ENCODE peak calls at places on chromosomes 13 and 19, in ten cellular contexts. Y, L, I, V, X, R, B, U, T and W are unnamed samples.
A peak's percentile ranks its signal among the peaks of the same experiment; 100 is the strongest.

GRCh38 chr13:110430391-110431338 is 123.6 kb downstream of the COL4A2 start:
- DNase-seq in Y (no peak), L (no peak), I (no peak), V (no peak), X (no peak), R (no peak), B (no peak), U (no peak), T (no peak), W (no peak)

GRCh38 chr13:26326562-26326961 is 72.6 kb downstream of the CDK8 start:
- DNase-seq in Y (no peak), L (no peak), I (no peak), V (no peak), X (no peak), R (no peak), B (no peak), U (no peak), T (no peak), W (no peak)

GRCh38 chr19:22882797-22883196 is 50.7 kb downstream of the ZNF723 start:
- DNase-seq in Y (no peak), L (no peak), I (peak; percentile 1), V (no peak), X (no peak), R (no peak), B (no peak), U (no peak), T (no peak), W (no peak)

GRCh38 chr19:16074488-16075365 is 1.6 kb upstream of the TPM4 start:
- DNase-seq in Y (no peak), L (no peak), I (no peak), V (no peak), X (no peak), R (no peak), B (no peak), U (no peak), T (no peak), W (no peak)

GRCh38 chr13:36428083-36428482 is 4.2 kb upstream of the CCNA1 start:
- DNase-seq in Y (no peak), L (no peak), I (no peak), V (no peak), X (no peak), R (no peak), B (no peak), U (no peak), T (no peak), W (no peak)

GRCh38 chr19:19528721-19529490 is at the start of gene YJEFN3:
- DNase-seq in Y (no peak), L (no peak), I (peak; percentile 30), V (no peak), X (no peak), R (peak; percentile 36), B (no peak), U (peak; percentile 80), T (no peak), W (no peak)

GRCh38 chr19:42155796-42156195 is 23.6 kb upstream of the POU2F2 start:
- DNase-seq in Y (no peak), L (no peak), I (no peak), V (no peak), X (no peak), R (no peak), B (no peak), U (no peak), T (no peak), W (no peak)

GRCh38 chr13:44573790-44574465 is 2.2 kb downstream of the TSC22D1 start:
- DNase-seq in Y (no peak), L (no peak), I (no peak), V (no peak), X (no peak), R (no peak), B (no peak), U (no peak), T (no peak), W (peak; percentile 19)

GRCh38 chr19:56015756-56016155 is 29.2 kb downstream of the NLRP5 start:
- DNase-seq in Y (no peak), L (no peak), I (no peak), V (no peak), X (no peak), R (no peak), B (no peak), U (no peak), T (no peak), W (no peak)

GRCh38 chr13:113528101-113528797 is 37.7 kb upstream of the DCUN1D2 start:
- DNase-seq in Y (no peak), L (no peak), I (no peak), V (no peak), X (no peak), R (no peak), B (no peak), U (no peak), T (no peak), W (no peak)

GRCh38 chr13:19862511-19863313 is 737 bp downstream of the ZMYM5 start:
- DNase-seq in Y (peak; percentile 41), L (peak; percentile 28), I (no peak), V (peak; percentile 33), X (peak; percentile 75), R (peak; percentile 17), B (peak; percentile 33), U (no peak), T (peak; percentile 28), W (peak; percentile 9)

GRCh38 chr19:33428627-33429013 is 55.1 kb downstream of the CEBPG start:
- DNase-seq in Y (no peak), L (no peak), I (no peak), V (no peak), X (peak; percentile 18), R (no peak), B (no peak), U (no peak), T (peak; percentile 4), W (no peak)

GRCh38 chr13:110261166-110262081 is 45.5 kb downstream of the COL4A1 start:
- DNase-seq in Y (no peak), L (no peak), I (no peak), V (no peak), X (no peak), R (no peak), B (no peak), U (no peak), T (no peak), W (peak; percentile 80)

GRCh38 chr19:34120846-34121639 is 51.3 kb upstream of the LSM14A start:
- DNase-seq in Y (no peak), L (peak; percentile 48), I (no peak), V (peak; percentile 21), X (no peak), R (no peak), B (peak; percentile 31), U (no peak), T (no peak), W (peak; percentile 26)

GRCh38 chr19:56137405-56137804 is 3.7 kb upstream of the ZNF444 start:
- DNase-seq in Y (no peak), L (no peak), I (no peak), V (no peak), X (peak; percentile 91), R (peak; percentile 76), B (no peak), U (no peak), T (no peak), W (no peak)

GRCh38 chr13:28022848-28023518 is 34.5 kb upstream of the URAD start:
- DNase-seq in Y (no peak), L (no peak), I (no peak), V (no peak), X (no peak), R (no peak), B (no peak), U (no peak), T (no peak), W (no peak)

GRCh38 chr13:104487006-104487405 is 1420.8 kb upstream of the SLC10A2 start:
- DNase-seq in Y (no peak), L (no peak), I (no peak), V (no peak), X (no peak), R (no peak), B (no peak), U (no peak), T (no peak), W (peak; percentile 19)

GRCh38 chr19:10228925-10229324 is 2.2 kb downstream of the S1PR2 start:
- DNase-seq in Y (no peak), L (no peak), I (no peak), V (peak; percentile 25), X (no peak), R (no peak), B (peak; percentile 21), U (no peak), T (no peak), W (no peak)

GRCh38 chr13:110412132-110412912 is 105.2 kb downstream of the COL4A2 start:
- DNase-seq in Y (peak; percentile 39), L (peak; percentile 64), I (peak; percentile 20), V (no peak), X (peak; percentile 83), R (peak; percentile 87), B (peak; percentile 21), U (peak; percentile 89), T (peak; percentile 85), W (peak; percentile 98)

GRCh38 chr13:72097568-72097967 is 230.6 kb upstream of the DACH1 start:
- DNase-seq in Y (no peak), L (no peak), I (no peak), V (no peak), X (no peak), R (no peak), B (no peak), U (no peak), T (no peak), W (no peak)

GRCh38 chr19:367561-367960 is 23.0 kb upstream of the MIER2 start:
- DNase-seq in Y (no peak), L (no peak), I (no peak), V (no peak), X (no peak), R (no peak), B (no peak), U (no peak), T (no peak), W (no peak)

GRCh38 chr13:73464758-73465628 is 406.2 kb downstream of the KLF5 start:
- DNase-seq in Y (no peak), L (no peak), I (no peak), V (no peak), X (no peak), R (no peak), B (no peak), U (no peak), T (no peak), W (no peak)

GRCh38 chr19:506404-507285 is 652 bp upstream of the TPGS1 start:
- DNase-seq in Y (peak; percentile 97), L (peak; percentile 93), I (peak; percentile 94), V (peak; percentile 85), X (peak; percentile 100), R (peak; percentile 99), B (peak; percentile 93), U (peak; percentile 99), T (peak; percentile 96), W (peak; percentile 100)

GRCh38 chr13:82654851-82655517 is 1227.3 kb downstream of the SLITRK1 start:
- DNase-seq in Y (no peak), L (no peak), I (no peak), V (no peak), X (peak; percentile 29), R (peak; percentile 54), B (no peak), U (no peak), T (peak; percentile 73), W (peak; percentile 16)